ENCODE peak calls at places on chromosomes 7 and 10, in seven cellular contexts. One of them, this sample, is unnamed.

GRCh38 chr10:97060441-97061084 is 125.2 kb downstream of the SLIT1 start:
- DNase-seq in activated CD4-positive, CD25-positive, alpha-beta regulatory T cell: no peak
- DNase-seq in lower lobe of right lung: no peak
- DNase-seq in NCI-H69: no peak
- DNase-seq in mesendoderm: no peak
- DNase-seq in right cardiac atrium: no peak
- DNase-seq in stimulated activated CD4-positive, alpha-beta T cell treated with anti-CD3 and anti-CD28 coated beads, TNF-alpha, amount 100 ng/mL, for 24 hours: no peak
- DNase-seq in this sample: no peak

GRCh38 chr7:157446322-157446721 is 109.5 kb downstream of the DNAJB6 start:
- DNase-seq in activated CD4-positive, CD25-positive, alpha-beta regulatory T cell: no peak
- DNase-seq in lower lobe of right lung: peak
- DNase-seq in NCI-H69: no peak
- DNase-seq in mesendoderm: no peak
- DNase-seq in right cardiac atrium: no peak
- DNase-seq in stimulated activated CD4-positive, alpha-beta T cell treated with anti-CD3 and anti-CD28 coated beads, TNF-alpha, amount 100 ng/mL, for 24 hours: no peak
- DNase-seq in this sample: no peak

GRCh38 chr10:58106211-58107035 is 161.3 kb downstream of the IPMK start:
- DNase-seq in activated CD4-positive, CD25-positive, alpha-beta regulatory T cell: no peak
- DNase-seq in lower lobe of right lung: no peak
- DNase-seq in NCI-H69: no peak
- DNase-seq in mesendoderm: no peak
- DNase-seq in right cardiac atrium: no peak
- DNase-seq in stimulated activated CD4-positive, alpha-beta T cell treated with anti-CD3 and anti-CD28 coated beads, TNF-alpha, amount 100 ng/mL, for 24 hours: no peak
- DNase-seq in this sample: no peak

GRCh38 chr10:79101560-79101971 is 32.8 kb downstream of the ZMIZ1 start:
- DNase-seq in activated CD4-positive, CD25-positive, alpha-beta regulatory T cell: no peak
- DNase-seq in lower lobe of right lung: no peak
- DNase-seq in NCI-H69: peak
- DNase-seq in mesendoderm: no peak
- DNase-seq in right cardiac atrium: no peak
- DNase-seq in stimulated activated CD4-positive, alpha-beta T cell treated with anti-CD3 and anti-CD28 coated beads, TNF-alpha, amount 100 ng/mL, for 24 hours: no peak
- DNase-seq in this sample: no peak

GRCh38 chr10:32347363-32347735 is 391 bp upstream of the EPC1 start:
- DNase-seq in activated CD4-positive, CD25-positive, alpha-beta regulatory T cell: peak
- DNase-seq in lower lobe of right lung: no peak
- DNase-seq in NCI-H69: no peak
- DNase-seq in mesendoderm: no peak
- DNase-seq in right cardiac atrium: no peak
- DNase-seq in stimulated activated CD4-positive, alpha-beta T cell treated with anti-CD3 and anti-CD28 coated beads, TNF-alpha, amount 100 ng/mL, for 24 hours: no peak
- DNase-seq in this sample: no peak

GRCh38 chr7:45156516-45157272 is 897 bp upstream of the RAMP3 start:
- DNase-seq in activated CD4-positive, CD25-positive, alpha-beta regulatory T cell: no peak
- DNase-seq in lower lobe of right lung: no peak
- DNase-seq in NCI-H69: no peak
- DNase-seq in mesendoderm: no peak
- DNase-seq in right cardiac atrium: no peak
- DNase-seq in stimulated activated CD4-positive, alpha-beta T cell treated with anti-CD3 and anti-CD28 coated beads, TNF-alpha, amount 100 ng/mL, for 24 hours: no peak
- DNase-seq in this sample: no peak

GRCh38 chr10:9035355-9035754 is 980.9 kb downstream of the GATA3 start:
- DNase-seq in activated CD4-positive, CD25-positive, alpha-beta regulatory T cell: no peak
- DNase-seq in lower lobe of right lung: no peak
- DNase-seq in NCI-H69: no peak
- DNase-seq in mesendoderm: no peak
- DNase-seq in right cardiac atrium: no peak
- DNase-seq in stimulated activated CD4-positive, alpha-beta T cell treated with anti-CD3 and anti-CD28 coated beads, TNF-alpha, amount 100 ng/mL, for 24 hours: no peak
- DNase-seq in this sample: no peak

GRCh38 chr7:4212376-4212775 is 469.7 kb upstream of the FOXK1 start:
- DNase-seq in activated CD4-positive, CD25-positive, alpha-beta regulatory T cell: no peak
- DNase-seq in lower lobe of right lung: no peak
- DNase-seq in NCI-H69: no peak
- DNase-seq in mesendoderm: no peak
- DNase-seq in right cardiac atrium: no peak
- DNase-seq in stimulated activated CD4-positive, alpha-beta T cell treated with anti-CD3 and anti-CD28 coated beads, TNF-alpha, amount 100 ng/mL, for 24 hours: no peak
- DNase-seq in this sample: no peak

GRCh38 chr10:70323697-70324340 is 40.0 kb upstream of the NPFFR1 start:
- DNase-seq in activated CD4-positive, CD25-positive, alpha-beta regulatory T cell: no peak
- DNase-seq in lower lobe of right lung: no peak
- DNase-seq in NCI-H69: peak
- DNase-seq in mesendoderm: peak
- DNase-seq in right cardiac atrium: no peak
- DNase-seq in stimulated activated CD4-positive, alpha-beta T cell treated with anti-CD3 and anti-CD28 coated beads, TNF-alpha, amount 100 ng/mL, for 24 hours: no peak
- DNase-seq in this sample: no peak

GRCh38 chr10:3852147-3852904 is 67.3 kb upstream of the KLF6 start:
- DNase-seq in activated CD4-positive, CD25-positive, alpha-beta regulatory T cell: peak
- DNase-seq in lower lobe of right lung: peak
- DNase-seq in NCI-H69: peak
- DNase-seq in mesendoderm: peak
- DNase-seq in right cardiac atrium: peak
- DNase-seq in stimulated activated CD4-positive, alpha-beta T cell treated with anti-CD3 and anti-CD28 coated beads, TNF-alpha, amount 100 ng/mL, for 24 hours: peak
- DNase-seq in this sample: peak